ENCODE peak calls at places on chromosomes 5 and 9, in six cellular contexts. V is tibial nerve, J is heart left ventricle, R is uterus, B is thyroid gland, C is erythroblast. I is an unnamed sample.

GRCh38 chr5:32254987-32255900 is 57.5 kb downstream of the MTMR12 start:
- DNase-seq in V (no peak), J (no peak), R (no peak), B (peak), C (no peak), I (no peak)

GRCh38 chr5:73948720-73949119 is 322.7 kb downstream of the ARHGEF28 start:
- DNase-seq in V (peak), J (no peak), R (peak), B (peak), C (no peak), I (no peak)

GRCh38 chr5:175382171-175382570 is 61.8 kb downstream of the DRD1 start:
- DNase-seq in V (no peak), J (no peak), R (no peak), B (no peak), C (no peak), I (no peak)

GRCh38 chr9:109789582-109790360 is 9.8 kb downstream of the PALM2AKAP2 start:
- DNase-seq in V (no peak), J (no peak), R (no peak), B (no peak), C (no peak), I (no peak)

GRCh38 chr9:95570150-95570549 is 53.4 kb upstream of the PTCH1 start:
- DNase-seq in V (no peak), J (no peak), R (no peak), B (no peak), C (no peak), I (no peak)

GRCh38 chr5:14793851-14794250 is 77.7 kb downstream of the ANKH start:
- DNase-seq in V (no peak), J (no peak), R (no peak), B (no peak), C (no peak), I (no peak)

GRCh38 chr5:10607666-10608442 is 44.0 kb downstream of the ANKRD33B start:
- DNase-seq in V (peak), J (peak), R (peak), B (peak), C (peak), I (peak)

GRCh38 chr5:95812100-95812472 is 10.4 kb downstream of the GLRX start:
- DNase-seq in V (no peak), J (no peak), R (peak), B (peak), C (peak), I (no peak)

GRCh38 chr5:1840741-1841521 is 39.7 kb downstream of the NDUFS6 start:
- DNase-seq in V (no peak), J (peak), R (no peak), B (peak), C (no peak), I (no peak)

GRCh38 chr5:4584982-4585381 is 555.1 kb upstream of the ADAMTS16 start:
- DNase-seq in V (peak), J (no peak), R (no peak), B (peak), C (no peak), I (no peak)

GRCh38 chr5:94159144-94159543 is 417.7 kb upstream of the POU5F2 start:
- DNase-seq in V (no peak), J (no peak), R (no peak), B (no peak), C (no peak), I (no peak)

GRCh38 chr9:19174127-19174921 is 47.0 kb upstream of the PLIN2 start:
- DNase-seq in V (peak), J (peak), R (peak), B (peak), C (peak), I (peak)

GRCh38 chr5:138464018-138464387 is 1.3 kb upstream of the EGR1 start:
- DNase-seq in V (peak), J (peak), R (peak), B (peak), C (peak), I (peak)
- TF ChIP-seq POLR2A in V (no peak), J (peak), R (peak), B (no peak), C (no peak), I (peak)

DNA sequence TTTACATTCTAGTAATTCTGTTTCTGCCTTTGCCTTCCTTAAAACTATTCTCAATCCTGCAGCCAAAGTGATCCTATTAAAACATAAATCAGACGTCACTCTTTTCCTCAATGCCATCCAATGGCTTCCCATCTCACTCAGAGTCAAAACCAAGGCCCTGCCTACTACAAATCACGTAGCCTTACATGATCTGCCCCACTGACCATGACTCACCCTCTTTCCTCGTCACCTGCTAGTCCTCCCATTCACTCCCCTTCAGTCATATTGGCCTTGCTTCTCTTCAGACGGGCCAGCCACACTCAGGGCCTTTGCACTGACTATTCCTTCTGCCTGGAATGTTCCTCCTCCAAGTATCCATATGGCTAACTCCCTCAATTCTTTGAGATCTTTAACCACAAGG is 39.0 kb upstream of the DMXL1 start:
- DNase-seq in V (no peak), J (no peak), R (no peak), B (no peak), C (peak), I (no peak)
- TF ChIP-seq POLR2A in V (no peak), J (no peak), R (no peak), B (no peak), C (no peak), I (no peak)

DNA sequence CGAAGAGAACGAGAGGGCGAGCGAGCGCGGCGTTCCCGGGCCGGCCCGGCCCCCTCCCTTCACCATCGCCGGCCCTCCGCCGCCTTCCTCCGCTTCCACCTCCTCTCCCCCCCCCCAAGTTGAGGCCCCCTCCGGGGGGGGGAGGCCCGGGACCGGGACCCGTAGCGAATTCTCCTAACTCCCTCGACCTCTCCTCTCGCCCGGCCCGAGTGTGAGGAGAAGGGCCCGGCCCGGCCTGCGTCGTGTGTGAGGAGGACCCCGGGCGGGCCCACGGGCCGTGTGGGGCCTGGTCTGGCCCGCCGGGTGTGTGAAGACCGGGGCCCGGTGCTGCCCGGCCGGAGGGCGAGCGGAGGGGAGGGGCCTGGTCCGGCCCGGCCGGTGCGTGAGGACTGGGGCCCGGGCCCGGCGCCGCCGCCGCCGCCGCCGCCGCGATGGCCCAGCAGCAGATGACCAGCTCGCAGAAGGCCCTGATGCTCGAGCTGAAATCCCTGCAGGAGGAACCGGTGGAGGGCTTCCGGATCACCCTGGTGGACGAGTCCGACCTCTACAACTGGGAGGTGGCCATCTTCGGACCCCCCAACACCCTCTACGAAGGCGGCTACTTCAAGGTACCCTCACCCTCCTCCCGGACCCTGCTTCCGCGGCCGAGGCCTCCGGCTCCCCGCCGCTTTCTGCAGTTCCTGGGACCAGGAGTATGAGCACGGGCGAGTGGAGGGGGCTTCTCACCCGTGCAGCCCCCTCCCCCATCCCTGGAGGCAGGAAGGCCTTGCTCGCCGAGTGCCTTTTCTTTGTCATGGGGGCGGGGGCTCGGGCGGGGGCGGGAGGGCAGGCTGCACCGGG is 587 bp downstream of the UBE2R2 start:
- DNase-seq in V (peak), J (peak), R (peak), B (peak), C (peak), I (peak)
- TF ChIP-seq POLR2A in V (no peak), J (no peak), R (no peak), B (no peak), C (no peak), I (no peak)

DNA sequence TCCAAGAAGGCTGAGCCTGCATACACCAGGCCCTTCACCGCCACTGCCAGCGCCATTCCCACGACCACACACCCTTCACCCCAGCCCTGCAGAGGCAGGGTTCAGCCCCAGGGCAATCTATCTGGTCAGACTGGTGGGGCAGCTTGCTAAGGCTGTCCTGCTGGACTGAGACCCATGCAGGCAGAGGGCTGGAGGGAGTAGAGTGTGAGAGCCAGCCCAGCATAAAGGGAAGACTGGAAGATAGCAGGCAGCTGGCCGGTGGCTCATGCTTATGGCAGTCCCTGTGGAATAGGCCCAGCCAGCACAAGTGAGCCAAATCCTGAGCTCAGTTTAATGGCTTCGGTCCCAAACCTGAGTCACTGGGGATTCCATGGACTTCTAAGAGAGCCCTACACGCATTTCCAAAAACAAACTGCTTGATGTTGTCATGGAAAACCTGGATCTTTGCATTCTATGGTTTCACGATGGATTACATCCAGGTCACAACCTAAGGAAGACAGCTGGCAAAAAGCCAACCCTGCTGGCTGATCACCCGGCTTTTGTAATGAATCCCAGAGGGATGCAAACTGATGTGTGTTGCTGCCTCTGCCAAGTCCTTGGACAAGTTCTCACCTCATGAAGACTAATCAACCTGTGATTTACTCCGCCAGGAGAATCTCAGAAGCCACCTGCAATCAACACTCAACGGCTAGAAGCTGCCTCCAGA is 143.7 kb downstream of the LHFPL2 start:
- DNase-seq in V (peak), J (peak), R (peak), B (peak), C (peak), I (peak)
- TF ChIP-seq POLR2A in V (no peak), J (no peak), R (no peak), B (no peak), C (no peak), I (no peak)

GRCh38 chr9:107489144-107489673 is 360 bp downstream of the KLF4 start:
- DNase-seq in V (no peak), J (no peak), R (no peak), B (no peak), C (no peak), I (peak)

GRCh38 chr9:107489687-107490605 is at the start of gene KLF4:
- DNase-seq in V (peak), J (peak), R (peak), B (peak), C (peak), I (peak)

GRCh38 chr9:107487521-107488399 is 1.8 kb downstream of the KLF4 start:
- DNase-seq in V (peak), J (peak), R (peak), B (peak), C (peak), I (peak)

GRCh38 chr9:107486674-107487520 is 2.7 kb downstream of the KLF4 start:
- DNase-seq in V (no peak), J (no peak), R (peak), B (peak), C (no peak), I (peak)

DNA sequence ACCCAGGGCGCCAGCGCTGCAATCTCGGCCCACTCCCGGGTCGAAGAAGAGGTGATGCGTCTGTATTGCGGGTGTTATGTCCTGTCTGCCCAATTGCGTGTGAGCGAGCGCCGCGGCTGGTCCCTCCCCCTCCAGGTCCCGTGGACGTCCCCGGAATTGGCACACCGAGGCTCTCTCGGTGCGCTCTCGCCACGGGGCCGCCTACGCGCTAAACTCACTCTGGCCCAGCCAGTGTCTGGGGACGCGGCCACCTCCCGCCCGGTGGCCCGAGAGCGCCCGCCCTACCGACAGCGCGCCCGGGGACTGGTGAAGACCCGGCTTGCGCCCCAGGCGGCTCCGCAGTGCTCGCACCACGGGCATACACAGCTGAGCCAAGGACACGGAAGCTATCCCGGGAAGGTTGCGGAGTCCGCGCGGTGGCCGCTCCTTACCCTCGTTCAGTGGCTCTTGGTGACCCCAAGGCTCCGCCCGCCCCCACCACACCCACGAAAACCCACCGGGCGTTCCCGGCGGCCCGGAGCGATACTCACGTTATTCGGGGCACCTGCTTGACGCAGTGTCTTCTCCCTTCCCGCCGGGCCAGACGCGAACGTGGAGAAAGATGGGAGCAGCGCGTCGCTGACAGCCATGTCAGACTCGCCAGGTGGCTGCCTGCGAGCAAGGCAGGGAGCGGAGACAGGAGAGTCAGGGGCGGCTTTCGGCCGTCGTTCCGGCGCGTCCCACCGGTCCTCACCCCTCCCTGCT is 997 bp downstream of the KLF4 start:
- DNase-seq in V (peak), J (peak), R (peak), B (peak), C (peak), I (peak)
- TF ChIP-seq POLR2A in V (peak), J (peak), R (peak), B (no peak), C (no peak), I (peak)